ENCODE peak calls at places on chromosome 11, in six cellular contexts. L is NT2/D1, P is T-helper 1 cell, A is GM12865, H is PC-3, Q is NCI-H2171. O is an unnamed sample.

GRCh38 chr11:71929491-71929890 is 645 bp downstream of the RNF121 start:
- DNase-seq in L (no peak), P (no peak), Q (no peak), H (no peak), A (no peak), O (no peak)

GRCh38 chr11:44030996-44031395 is 16.8 kb upstream of the ACCSL start:
- DNase-seq in L (no peak), A (no peak), P (no peak), Q (no peak), H (no peak), O (no peak)

GRCh38 chr11:43866520-43866919 is 14.1 kb upstream of the ALKBH3 start:
- DNase-seq in H (no peak), A (no peak), Q (no peak), P (no peak), L (no peak), O (no peak)

GRCh38 chr11:64522036-64522435 is 69.0 kb upstream of the SLC22A12 start:
- DNase-seq in P (no peak), H (no peak), Q (no peak), L (no peak), A (no peak), O (no peak)

GRCh38 chr11:72247584-72247983 is 3.6 kb upstream of the PHOX2A start:
- DNase-seq in P (no peak), L (no peak), H (no peak), A (no peak), Q (no peak), O (no peak)

GRCh38 chr11:70483940-70484339 is 85.6 kb downstream of the CTTN start:
- DNase-seq in Q (no peak), L (no peak), A (no peak), P (no peak), H (no peak), O (no peak)

GRCh38 chr11:43955381-43956118 is 13.1 kb downstream of the C11orf96 start:
- DNase-seq in P (no peak), L (no peak), H (peak), Q (no peak), A (no peak), O (no peak)

GRCh38 chr11:20125927-20126326 is 34.3 kb downstream of the DBX1 start:
- DNase-seq in H (peak), Q (no peak), A (no peak), L (no peak), P (no peak), O (no peak)

GRCh38 chr11:37788141-37788877 is 1190.3 kb upstream of the RAG2 start:
- DNase-seq in L (no peak), H (peak), Q (no peak), A (no peak), P (no peak), O (no peak)

GRCh38 chr11:119236490-119236889 is 30.4 kb downstream of the CBL start:
- DNase-seq in L (no peak), Q (no peak), H (peak), A (peak), P (no peak), O (no peak)

GRCh38 chr11:122634507-122634906 is 21.0 kb upstream of the UBASH3B start:
- DNase-seq in P (no peak), H (peak), L (no peak), Q (peak), A (no peak), O (no peak)

GRCh38 chr11:17208257-17208999 is 642 bp upstream of the PIK3C2A start:
- DNase-seq in Q (peak), A (peak), H (peak), L (peak), P (peak), O (peak)

GRCh38 chr11:31887180-31887579 is 76.1 kb upstream of the PAX6 start:
- DNase-seq in P (no peak), L (no peak), Q (no peak), A (peak), H (peak), O (no peak)

GRCh38 chr11:30255637-30256036 is 24.8 kb downstream of the FSHB start:
- DNase-seq in Q (no peak), H (no peak), A (no peak), L (no peak), P (no peak), O (no peak)

GRCh38 chr11:119448380-119448779 is 25.4 kb upstream of the THY1 start:
- DNase-seq in Q (no peak), P (no peak), L (no peak), A (no peak), H (no peak), O (no peak)

GRCh38 chr11:132284048-132284447 is 913.6 kb downstream of the NTM start:
- DNase-seq in A (no peak), P (no peak), L (peak), Q (no peak), H (no peak), O (no peak)

GRCh38 chr11:128226106-128226716 is 361.1 kb downstream of the ETS1 start:
- DNase-seq in H (no peak), L (no peak), Q (no peak), P (no peak), A (no peak), O (no peak)

GRCh38 chr11:120486138-120486537 is 25.4 kb upstream of the GRIK4 start:
- DNase-seq in L (no peak), A (no peak), P (no peak), Q (no peak), H (no peak), O (no peak)

GRCh38 chr11:72773696-72774095 is 20.2 kb downstream of the STARD10 start:
- DNase-seq in L (no peak), P (no peak), H (no peak), A (no peak), Q (no peak), O (no peak)

GRCh38 chr11:70839851-70840250 is 412.5 kb downstream of the SHANK2 start:
- DNase-seq in H (no peak), P (no peak), L (no peak), A (no peak), Q (no peak), O (no peak)

GRCh38 chr11:518463-519202 is 11.6 kb upstream of the RNH1 start:
- DNase-seq in H (peak), P (peak), Q (peak), A (peak), L (peak), O (peak)

GRCh38 chr11:32884770-32885384 is 7.7 kb upstream of the QSER1 start:
- DNase-seq in Q (no peak), A (peak), H (peak), P (no peak), L (no peak), O (no peak)

GRCh38 chr11:117597083-117597482 is 199.9 kb downstream of the DSCAML1 start:
- DNase-seq in Q (no peak), P (peak), H (peak), A (peak), L (peak), O (no peak)

GRCh38 chr11:127070808-127071207 is 70.2 kb upstream of the KIRREL3 start:
- DNase-seq in H (no peak), P (no peak), Q (no peak), L (no peak), A (no peak), O (no peak)

GRCh38 chr11:126790550-126790981 is 210.0 kb downstream of the KIRREL3 start:
- DNase-seq in Q (no peak), P (no peak), H (peak), A (no peak), L (no peak), O (no peak)

GRCh38 chr11:35073691-35074382 is 65.1 kb upstream of the CD44 start:
- DNase-seq in Q (no peak), P (no peak), L (no peak), H (no peak), A (peak), O (no peak)

GRCh38 chr11:1780700-1781592 is 17.2 kb upstream of the CTSD start:
- DNase-seq in Q (no peak), A (no peak), H (no peak), L (no peak), P (no peak), O (no peak)

GRCh38 chr11:64577202-64577601 is 13.8 kb upstream of the SLC22A12 start:
- DNase-seq in H (no peak), P (no peak), L (no peak), A (no peak), Q (no peak), O (no peak)

GRCh38 chr11:106794058-106794457 is 224.2 kb downstream of the GUCY1A2 start:
- DNase-seq in A (no peak), L (no peak), H (no peak), Q (no peak), P (no peak), O (no peak)